ENCODE peak calls at places on chromosome 16, in ten cellular contexts. One of them, this sample, is unnamed. For H3K4me1, the result is how much of the 10 kb centered on the place peaks cover.

GRCh38 chr16:4052801-4053662 is 63.2 kb downstream of the ADCY9 start:
- DNase-seq in neural progenitor cell: no peak
- DNase-seq in cardiac muscle cell: peak
- DNase-seq in testis: peak
- DNase-seq in transverse colon: peak
- DNase-seq in Caco-2: no peak
- DNase-seq in hepatocyte: no peak
- DNase-seq in A549: no peak
- DNase-seq in SK-N-SH: no peak
- DNase-seq in left ventricle myocardium inferior: peak
- DNase-seq in this sample: peak

GRCh38 chr16:24972608-24973220 is 42.5 kb downstream of the ARHGAP17 start:
- DNase-seq in neural progenitor cell: no peak
- DNase-seq in cardiac muscle cell: no peak
- DNase-seq in testis: no peak
- DNase-seq in transverse colon: no peak
- DNase-seq in Caco-2: no peak
- DNase-seq in hepatocyte: no peak
- DNase-seq in A549: no peak
- DNase-seq in SK-N-SH: no peak
- DNase-seq in left ventricle myocardium inferior: no peak
- DNase-seq in this sample: peak

GRCh38 chr16:2019500-2019899 is at the start of gene NPW:
- DNase-seq in neural progenitor cell: peak
- DNase-seq in cardiac muscle cell: no peak
- DNase-seq in testis: no peak
- DNase-seq in transverse colon: no peak
- DNase-seq in Caco-2: peak
- DNase-seq in hepatocyte: no peak
- DNase-seq in A549: no peak
- DNase-seq in SK-N-SH: peak
- DNase-seq in left ventricle myocardium inferior: no peak
- DNase-seq in this sample: peak

GRCh38 chr16:65524997-65525396 is 403.1 kb upstream of the CDH11 start:
- DNase-seq in neural progenitor cell: no peak
- DNase-seq in cardiac muscle cell: no peak
- DNase-seq in testis: peak
- DNase-seq in transverse colon: no peak
- DNase-seq in Caco-2: no peak
- DNase-seq in hepatocyte: peak
- DNase-seq in A549: no peak
- DNase-seq in SK-N-SH: no peak
- DNase-seq in left ventricle myocardium inferior: no peak
- DNase-seq in this sample: no peak

GRCh38 chr16:24810951-24811843 is 34.6 kb upstream of the SLC5A11 start:
- DNase-seq in neural progenitor cell: no peak
- DNase-seq in cardiac muscle cell: no peak
- DNase-seq in testis: no peak
- DNase-seq in transverse colon: no peak
- DNase-seq in Caco-2: no peak
- DNase-seq in hepatocyte: no peak
- DNase-seq in A549: no peak
- DNase-seq in SK-N-SH: no peak
- DNase-seq in left ventricle myocardium inferior: no peak
- DNase-seq in this sample: no peak

GRCh38 chr16:77276686-77277085 is 77.5 kb downstream of the SYCE1L start:
- DNase-seq in neural progenitor cell: no peak
- DNase-seq in cardiac muscle cell: no peak
- DNase-seq in testis: no peak
- DNase-seq in transverse colon: no peak
- DNase-seq in Caco-2: no peak
- DNase-seq in hepatocyte: no peak
- DNase-seq in A549: no peak
- DNase-seq in SK-N-SH: no peak
- DNase-seq in left ventricle myocardium inferior: no peak
- DNase-seq in this sample: no peak

GRCh38 chr16:80719573-80719972 is 84.8 kb downstream of the CDYL2 start:
- DNase-seq in neural progenitor cell: no peak
- DNase-seq in cardiac muscle cell: no peak
- DNase-seq in testis: no peak
- DNase-seq in transverse colon: no peak
- DNase-seq in Caco-2: no peak
- DNase-seq in hepatocyte: no peak
- DNase-seq in A549: no peak
- DNase-seq in SK-N-SH: no peak
- DNase-seq in left ventricle myocardium inferior: no peak
- DNase-seq in this sample: no peak

GRCh38 chr16:3408561-3409197 is 7.7 kb downstream of the ZNF174 start:
- DNase-seq in neural progenitor cell: no peak
- DNase-seq in cardiac muscle cell: no peak
- DNase-seq in testis: no peak
- DNase-seq in transverse colon: no peak
- DNase-seq in Caco-2: no peak
- DNase-seq in hepatocyte: no peak
- DNase-seq in A549: no peak
- DNase-seq in SK-N-SH: no peak
- DNase-seq in left ventricle myocardium inferior: no peak
- DNase-seq in this sample: no peak

GRCh38 chr16:5965321-5965720 is 867.7 kb upstream of the EEF2KMT start:
- DNase-seq in neural progenitor cell: no peak
- DNase-seq in cardiac muscle cell: no peak
- DNase-seq in testis: no peak
- DNase-seq in transverse colon: no peak
- DNase-seq in Caco-2: no peak
- DNase-seq in hepatocyte: no peak
- DNase-seq in A549: no peak
- DNase-seq in SK-N-SH: no peak
- DNase-seq in left ventricle myocardium inferior: no peak
- DNase-seq in this sample: no peak

GRCh38 chr16:3004781-3005284 is 7.9 kb upstream of the CLDN9 start:
- DNase-seq in neural progenitor cell: peak
- DNase-seq in cardiac muscle cell: peak
- DNase-seq in testis: no peak
- DNase-seq in transverse colon: peak
- DNase-seq in Caco-2: peak
- DNase-seq in hepatocyte: peak
- DNase-seq in A549: peak
- DNase-seq in SK-N-SH: peak
- DNase-seq in left ventricle myocardium inferior: no peak
- DNase-seq in this sample: peak

GRCh38 chr16:85091522-85091910 is 20.8 kb downstream of the CIBAR2 start:
- DNase-seq in neural progenitor cell: no peak
- DNase-seq in cardiac muscle cell: peak
- DNase-seq in testis: no peak
- DNase-seq in transverse colon: no peak
- DNase-seq in Caco-2: no peak
- DNase-seq in hepatocyte: no peak
- DNase-seq in A549: no peak
- DNase-seq in SK-N-SH: peak
- DNase-seq in left ventricle myocardium inferior: no peak
- DNase-seq in this sample: no peak

GRCh38 chr16:15946257-15947044 is 3.0 kb upstream of the ABCC1 start:
- DNase-seq in neural progenitor cell: no peak
- DNase-seq in cardiac muscle cell: no peak
- DNase-seq in testis: no peak
- DNase-seq in transverse colon: no peak
- DNase-seq in Caco-2: no peak
- DNase-seq in hepatocyte: peak
- DNase-seq in A549: peak
- DNase-seq in SK-N-SH: no peak
- DNase-seq in left ventricle myocardium inferior: no peak
- DNase-seq in this sample: no peak

GRCh38 chr16:89502319-89502843 is 5.8 kb upstream of the SPG7 start:
- DNase-seq in neural progenitor cell: no peak
- DNase-seq in cardiac muscle cell: no peak
- DNase-seq in testis: no peak
- DNase-seq in transverse colon: peak
- DNase-seq in Caco-2: peak
- DNase-seq in hepatocyte: peak
- DNase-seq in A549: peak
- DNase-seq in SK-N-SH: no peak
- DNase-seq in left ventricle myocardium inferior: no peak
- DNase-seq in this sample: no peak

GRCh38 chr16:53839150-53839549 is 135.2 kb downstream of the FTO start:
- DNase-seq in neural progenitor cell: no peak
- DNase-seq in cardiac muscle cell: no peak
- DNase-seq in testis: no peak
- DNase-seq in transverse colon: no peak
- DNase-seq in Caco-2: no peak
- DNase-seq in hepatocyte: no peak
- DNase-seq in A549: no peak
- DNase-seq in SK-N-SH: no peak
- DNase-seq in left ventricle myocardium inferior: no peak
- DNase-seq in this sample: no peak

DNA sequence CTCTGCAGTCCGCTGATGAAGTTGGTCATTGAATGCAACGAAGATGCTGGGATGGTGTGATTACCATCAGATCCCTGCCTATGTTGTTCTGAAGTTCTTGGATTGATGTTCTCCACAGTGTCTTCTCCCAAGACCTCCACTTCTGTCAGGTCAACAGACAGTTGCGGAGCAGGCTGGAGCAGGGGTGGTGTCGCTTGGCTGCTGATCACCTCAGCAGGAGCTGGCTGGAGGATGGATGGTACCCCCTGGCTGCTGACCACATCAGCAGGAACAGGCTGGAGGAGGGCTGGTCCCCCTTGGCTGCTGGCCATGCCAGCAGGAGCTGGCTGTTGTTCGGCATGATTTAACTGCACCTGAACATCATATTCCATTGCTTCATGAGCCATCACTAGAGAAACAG is 5.6 kb downstream of the RFWD3 start:
- DNase-seq in neural progenitor cell: no peak
- DNase-seq in cardiac muscle cell: no peak
- DNase-seq in testis: no peak
- DNase-seq in transverse colon: no peak
- DNase-seq in Caco-2: no peak
- DNase-seq in hepatocyte: no peak
- DNase-seq in A549: no peak
- DNase-seq in SK-N-SH: no peak
- DNase-seq in left ventricle myocardium inferior: no peak
- DNase-seq in this sample: no peak
- H3K4me1 ChIP-seq in neural progenitor cell: under half
- H3K4me1 ChIP-seq in cardiac muscle cell: under half
- H3K4me1 ChIP-seq in testis: under half
- H3K4me1 ChIP-seq in transverse colon: under half
- H3K4me1 ChIP-seq in Caco-2: under half
- H3K4me1 ChIP-seq in hepatocyte: under half
- H3K4me1 ChIP-seq in A549: under half
- H3K4me1 ChIP-seq in SK-N-SH: under half
- H3K4me1 ChIP-seq in left ventricle myocardium inferior: under half
- H3K4me1 ChIP-seq in this sample: under half

GRCh38 chr16:71903608-71904007 is 8.3 kb downstream of the IST1 start:
- DNase-seq in neural progenitor cell: no peak
- DNase-seq in cardiac muscle cell: no peak
- DNase-seq in testis: no peak
- DNase-seq in transverse colon: no peak
- DNase-seq in Caco-2: no peak
- DNase-seq in hepatocyte: no peak
- DNase-seq in A549: no peak
- DNase-seq in SK-N-SH: no peak
- DNase-seq in left ventricle myocardium inferior: no peak
- DNase-seq in this sample: no peak
- H3K4me1 ChIP-seq in neural progenitor cell: under half
- H3K4me1 ChIP-seq in cardiac muscle cell: under half
- H3K4me1 ChIP-seq in testis: under half
- H3K4me1 ChIP-seq in transverse colon: under half
- H3K4me1 ChIP-seq in Caco-2: under half
- H3K4me1 ChIP-seq in hepatocyte: under half
- H3K4me1 ChIP-seq in A549: under half
- H3K4me1 ChIP-seq in SK-N-SH: under half
- H3K4me1 ChIP-seq in left ventricle myocardium inferior: half or more
- H3K4me1 ChIP-seq in this sample: under half

DNA sequence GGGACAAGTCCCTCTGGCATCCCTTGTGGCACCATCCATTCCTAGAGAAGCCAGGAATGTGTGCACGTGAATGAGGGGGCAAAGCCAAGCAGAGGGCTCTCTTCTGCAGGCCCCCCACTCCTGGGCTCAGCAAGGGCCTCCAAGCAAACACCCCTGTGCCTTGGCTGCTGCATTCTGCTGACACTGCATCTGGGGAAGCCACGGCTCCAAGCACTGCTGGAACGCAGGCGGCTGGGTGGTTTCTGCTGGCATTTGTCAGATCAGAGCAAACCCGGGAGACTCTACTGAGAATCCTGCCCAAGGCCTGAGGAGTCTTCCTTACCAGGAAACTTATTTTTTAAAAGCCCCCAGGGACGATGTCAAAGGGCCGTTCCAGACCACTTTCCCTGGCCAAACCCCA is 23.3 kb downstream of the ATP6V0D1 start:
- DNase-seq in neural progenitor cell: no peak
- DNase-seq in cardiac muscle cell: no peak
- DNase-seq in testis: no peak
- DNase-seq in transverse colon: no peak
- DNase-seq in Caco-2: no peak
- DNase-seq in hepatocyte: no peak
- DNase-seq in A549: no peak
- DNase-seq in SK-N-SH: no peak
- DNase-seq in left ventricle myocardium inferior: no peak
- DNase-seq in this sample: no peak
- H3K4me1 ChIP-seq in neural progenitor cell: under half
- H3K4me1 ChIP-seq in cardiac muscle cell: under half
- H3K4me1 ChIP-seq in testis: half or more
- H3K4me1 ChIP-seq in transverse colon: half or more
- H3K4me1 ChIP-seq in Caco-2: under half
- H3K4me1 ChIP-seq in hepatocyte: under half
- H3K4me1 ChIP-seq in A549: under half
- H3K4me1 ChIP-seq in SK-N-SH: under half
- H3K4me1 ChIP-seq in left ventricle myocardium inferior: half or more
- H3K4me1 ChIP-seq in this sample: under half

GRCh38 chr16:30567991-30568638 is 3.4 kb downstream of the ZNF688 start:
- DNase-seq in neural progenitor cell: no peak
- DNase-seq in cardiac muscle cell: no peak
- DNase-seq in testis: no peak
- DNase-seq in transverse colon: peak
- DNase-seq in Caco-2: peak
- DNase-seq in hepatocyte: peak
- DNase-seq in A549: peak
- DNase-seq in SK-N-SH: no peak
- DNase-seq in left ventricle myocardium inferior: no peak
- DNase-seq in this sample: no peak

GRCh38 chr16:30570621-30571443 is 682 bp downstream of the ZNF688 start:
- DNase-seq in neural progenitor cell: peak
- DNase-seq in cardiac muscle cell: peak
- DNase-seq in testis: peak
- DNase-seq in transverse colon: no peak
- DNase-seq in Caco-2: no peak
- DNase-seq in hepatocyte: peak
- DNase-seq in A549: no peak
- DNase-seq in SK-N-SH: peak
- DNase-seq in left ventricle myocardium inferior: no peak
- DNase-seq in this sample: peak

GRCh38 chr16:30569746-30570325 is 1.7 kb downstream of the ZNF688 start:
- DNase-seq in neural progenitor cell: no peak
- DNase-seq in cardiac muscle cell: no peak
- DNase-seq in testis: no peak
- DNase-seq in transverse colon: no peak
- DNase-seq in Caco-2: no peak
- DNase-seq in hepatocyte: no peak
- DNase-seq in A549: no peak
- DNase-seq in SK-N-SH: no peak
- DNase-seq in left ventricle myocardium inferior: no peak
- DNase-seq in this sample: no peak

GRCh38 chr16:30574678-30575077 is 3.2 kb upstream of the ZNF688 start:
- DNase-seq in neural progenitor cell: no peak
- DNase-seq in cardiac muscle cell: no peak
- DNase-seq in testis: no peak
- DNase-seq in transverse colon: no peak
- DNase-seq in Caco-2: no peak
- DNase-seq in hepatocyte: no peak
- DNase-seq in A549: no peak
- DNase-seq in SK-N-SH: no peak
- DNase-seq in left ventricle myocardium inferior: no peak
- DNase-seq in this sample: no peak

GRCh38 chr16:30571444-30572322 is at the start of gene ZNF688:
- DNase-seq in neural progenitor cell: peak
- DNase-seq in cardiac muscle cell: peak
- DNase-seq in testis: peak
- DNase-seq in transverse colon: peak
- DNase-seq in Caco-2: peak
- DNase-seq in hepatocyte: peak
- DNase-seq in A549: peak
- DNase-seq in SK-N-SH: peak
- DNase-seq in left ventricle myocardium inferior: peak
- DNase-seq in this sample: peak
- H3K4me1 ChIP-seq in neural progenitor cell: under half
- H3K4me1 ChIP-seq in cardiac muscle cell: under half
- H3K4me1 ChIP-seq in testis: under half
- H3K4me1 ChIP-seq in transverse colon: under half
- H3K4me1 ChIP-seq in Caco-2: under half
- H3K4me1 ChIP-seq in hepatocyte: under half
- H3K4me1 ChIP-seq in A549: under half
- H3K4me1 ChIP-seq in SK-N-SH: under half
- H3K4me1 ChIP-seq in left ventricle myocardium inferior: under half
- H3K4me1 ChIP-seq in this sample: under half

This sample was measured in endodermal cell.